ENCODE peak calls at places on chromosomes 6 and 20, in five cellular contexts. M is RWPE1, Y is cardiac muscle cell, Z is PC-9, B is GM23248. R is an unnamed sample.
A peak's percentile ranks its signal among the peaks of the same experiment; 100 is the strongest.

GRCh38 chr6:99609839-99610489 is 3.3 kb downstream of the PRDM13 start:
- DNase-seq in M (no peak), Y (no peak), Z (no peak), B (no peak), R (no peak)

GRCh38 chr6:129546702-129547101 is 163.3 kb downstream of the ARHGAP18 start:
- DNase-seq in M (no peak), Y (no peak), Z (no peak), B (no peak), R (no peak)

GRCh38 chr6:20198764-20199174 is 13.5 kb downstream of the MBOAT1 start:
- DNase-seq in M (no peak), Y (no peak), Z (no peak), B (no peak), R (no peak)

GRCh38 chr6:136550330-136551071 is at the start of gene MAP7:
- DNase-seq in M (peak; percentile 92), Y (peak; percentile 89), Z (peak; percentile 95), B (peak; percentile 75), R (peak; percentile 92)

GRCh38 chr6:47419621-47420020 is 58.0 kb upstream of the CD2AP start:
- DNase-seq in M (no peak), Y (no peak), Z (no peak), B (peak; percentile 23), R (no peak)

GRCh38 chr6:166877906-166878305 is 78.4 kb downstream of the RNASET2 start:
- DNase-seq in M (no peak), Y (no peak), Z (peak; percentile 27), B (peak; percentile 5), R (no peak)

GRCh38 chr6:37699138-37699766 is 1.6 kb upstream of the MDGA1 start:
- DNase-seq in M (no peak), Y (no peak), Z (no peak), B (no peak), R (no peak)

GRCh38 chr20:17403496-17403895 is 127.7 kb downstream of the BFSP1 start:
- DNase-seq in M (no peak), Y (no peak), Z (no peak), B (no peak), R (no peak)

GRCh38 chr6:9346923-9347322 is 911.6 kb upstream of the SLC35B3 start:
- DNase-seq in M (no peak), Y (no peak), Z (no peak), B (no peak), R (no peak)

GRCh38 chr6:32944265-32944664 is 3.4 kb upstream of the HLA-DMB start:
- DNase-seq in M (no peak), Y (no peak), Z (no peak), B (no peak), R (no peak)

GRCh38 chr20:52484438-52484837 is 292.9 kb upstream of the ZFP64 start:
- DNase-seq in M (peak; percentile 81), Y (no peak), Z (no peak), B (peak; percentile 82), R (no peak)

GRCh38 chr6:48825501-48826317 is 637.3 kb downstream of the MMUT start:
- DNase-seq in M (no peak), Y (no peak), Z (peak; percentile 16), B (peak; percentile 42), R (no peak)

GRCh38 chr20:47825011-47825762 is 39.9 kb upstream of the SULF2 start:
- DNase-seq in M (no peak), Y (no peak), Z (no peak), B (no peak), R (no peak)

GRCh38 chr6:162618463-162619002 is 109.0 kb downstream of the PRKN start:
- DNase-seq in M (no peak), Y (no peak), Z (no peak), B (no peak), R (no peak)

GRCh38 chr20:2652724-2653510 is 485 bp downstream of the NOP56 start:
- DNase-seq in M (no peak), Y (peak; percentile 55), Z (no peak), B (peak; percentile 63), R (peak; percentile 36)

DNA sequence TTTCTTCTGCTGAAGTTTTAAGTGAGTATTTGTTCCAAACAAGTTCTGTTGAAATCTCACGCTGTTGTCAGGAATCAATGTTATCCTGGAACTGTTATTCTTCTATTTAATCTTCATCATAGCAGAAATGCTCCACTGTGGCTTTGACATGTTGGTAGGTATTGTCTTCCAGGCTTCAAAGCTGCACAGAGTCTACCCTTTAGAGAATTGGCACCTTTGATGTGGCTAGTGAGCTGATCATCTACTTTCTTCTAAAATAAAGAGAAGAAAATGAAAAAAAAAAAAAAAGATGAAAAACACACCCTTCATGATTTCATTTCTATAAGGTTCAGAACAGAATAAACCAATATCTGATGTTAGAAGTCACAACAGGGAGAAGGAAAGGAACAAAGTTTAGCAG is 5.8 kb upstream of the ZSCAN23 start:
- DNase-seq in M (no peak), Y (no peak), Z (no peak), B (no peak), R (no peak)
- H3K27ac ChIP-seq in M (no peak overlapping the region), Y (no peak overlapping the region), Z (no peak overlapping the region), B (no peak overlapping the region), R (no peak overlapping the region)

DNA sequence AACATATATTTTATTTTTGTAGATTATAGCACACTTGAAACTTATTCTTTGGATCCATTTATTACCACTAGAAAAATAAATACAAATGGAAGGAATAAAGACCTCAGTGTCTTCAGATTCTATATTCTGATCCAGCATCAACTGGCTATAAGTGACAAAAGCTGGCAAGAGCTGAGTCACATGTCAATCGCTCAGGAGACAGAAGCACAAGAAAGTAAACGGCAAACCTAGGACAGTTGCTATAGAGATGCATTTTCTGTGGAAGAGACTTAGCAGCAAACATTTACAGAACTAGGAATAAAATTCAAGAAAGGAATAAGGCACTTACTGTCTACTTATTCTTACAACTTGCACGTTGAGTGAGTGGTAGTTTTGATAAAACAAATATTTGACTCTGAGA is 230.4 kb downstream of the CLVS2 start:
- DNase-seq in M (no peak), Y (no peak), Z (no peak), B (no peak), R (peak; percentile 2)
- H3K27ac ChIP-seq in M (no peak overlapping the region), Y (no peak overlapping the region), Z (no peak overlapping the region), B (no peak overlapping the region), R (no peak overlapping the region)

GRCh38 chr6:17904491-17905120 is 82.8 kb downstream of the KIF13A start:
- DNase-seq in M (no peak), Y (no peak), Z (no peak), B (no peak), R (no peak)

GRCh38 chr6:17905611-17906592 is 81.5 kb downstream of the KIF13A start:
- DNase-seq in M (peak; percentile 25), Y (no peak), Z (no peak), B (peak; percentile 89), R (no peak)

GRCh38 chr6:17901493-17901892 is 85.9 kb downstream of the KIF13A start:
- DNase-seq in M (no peak), Y (no peak), Z (no peak), B (no peak), R (no peak)

GRCh38 chr6:17900011-17900410 is 87.4 kb downstream of the KIF13A start:
- DNase-seq in M (no peak), Y (no peak), Z (no peak), B (no peak), R (no peak)

GRCh38 chr6:17902953-17903352 is 84.5 kb downstream of the KIF13A start:
- DNase-seq in M (no peak), Y (no peak), Z (no peak), B (no peak), R (no peak)
- H3K27ac ChIP-seq in M (no peak overlapping the region), Y (peak overlapping the region; percentile 73), Z (no peak overlapping the region), B (peak overlapping the region; percentile 99), R (no peak overlapping the region)

DNA sequence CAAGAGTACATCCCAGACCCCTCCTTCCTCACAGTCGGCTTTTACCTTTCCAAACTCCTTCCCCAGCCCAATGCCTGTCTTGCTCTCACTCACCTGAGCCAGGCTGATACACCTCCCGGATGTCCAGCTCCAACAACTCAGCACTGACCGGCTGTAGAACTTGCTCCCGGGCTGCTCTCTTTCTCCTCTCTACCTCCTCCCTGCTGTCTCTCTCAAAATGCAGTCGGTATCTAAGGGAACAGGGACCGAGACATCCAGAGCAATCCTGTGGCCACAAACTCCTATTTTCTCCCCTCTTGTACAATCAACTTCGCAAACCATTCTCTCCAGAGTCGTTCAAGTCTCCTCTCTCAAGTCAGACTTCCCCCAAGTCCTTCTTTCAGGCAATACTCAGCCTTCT is 1.3 kb downstream of the GNL1 start:
- DNase-seq in M (no peak), Y (no peak), Z (no peak), B (peak; percentile 45), R (no peak)
- H3K27ac ChIP-seq in M (peak overlapping the region; percentile 95), Y (peak overlapping the region; percentile 87), Z (no peak overlapping the region), B (peak overlapping the region; percentile 96), R (no peak overlapping the region)

GRCh38 chr20:45275327-45275726 is 21.0 kb upstream of the SLPI start:
- DNase-seq in M (no peak), Y (no peak), Z (no peak), B (no peak), R (no peak)
- H3K27ac ChIP-seq in M (no peak overlapping the region), Y (no peak overlapping the region), Z (no peak overlapping the region), B (no peak overlapping the region), R (no peak overlapping the region)

GRCh38 chr6:119727504-119728219 is 378.1 kb upstream of the MAN1A1 start:
- DNase-seq in M (no peak), Y (no peak), Z (peak; percentile 86), B (no peak), R (no peak)
- H3K27ac ChIP-seq in M (no peak overlapping the region), Y (no peak overlapping the region), Z (peak overlapping the region; percentile 98), B (no peak overlapping the region), R (no peak overlapping the region)

GRCh38 chr20:21681932-21682318 is 23.5 kb upstream of the PAX1 start:
- DNase-seq in M (no peak), Y (no peak), Z (no peak), B (peak; percentile 10), R (no peak)

GRCh38 chr20:21684671-21685070 is 20.8 kb upstream of the PAX1 start:
- DNase-seq in M (no peak), Y (no peak), Z (no peak), B (no peak), R (no peak)

GRCh38 chr20:21681219-21681931 is 24.1 kb upstream of the PAX1 start:
- DNase-seq in M (no peak), Y (no peak), Z (no peak), B (peak; percentile 21), R (no peak)

GRCh38 chr20:21677781-21678180 is 27.7 kb upstream of the PAX1 start:
- DNase-seq in M (no peak), Y (no peak), Z (no peak), B (no peak), R (no peak)

GRCh38 chr20:21682576-21682975 is 22.9 kb upstream of the PAX1 start:
- DNase-seq in M (no peak), Y (peak; percentile 29), Z (no peak), B (no peak), R (no peak)
- H3K27ac ChIP-seq in M (no peak overlapping the region), Y (no peak overlapping the region), Z (no peak overlapping the region), B (no peak overlapping the region), R (no peak overlapping the region)

DNA sequence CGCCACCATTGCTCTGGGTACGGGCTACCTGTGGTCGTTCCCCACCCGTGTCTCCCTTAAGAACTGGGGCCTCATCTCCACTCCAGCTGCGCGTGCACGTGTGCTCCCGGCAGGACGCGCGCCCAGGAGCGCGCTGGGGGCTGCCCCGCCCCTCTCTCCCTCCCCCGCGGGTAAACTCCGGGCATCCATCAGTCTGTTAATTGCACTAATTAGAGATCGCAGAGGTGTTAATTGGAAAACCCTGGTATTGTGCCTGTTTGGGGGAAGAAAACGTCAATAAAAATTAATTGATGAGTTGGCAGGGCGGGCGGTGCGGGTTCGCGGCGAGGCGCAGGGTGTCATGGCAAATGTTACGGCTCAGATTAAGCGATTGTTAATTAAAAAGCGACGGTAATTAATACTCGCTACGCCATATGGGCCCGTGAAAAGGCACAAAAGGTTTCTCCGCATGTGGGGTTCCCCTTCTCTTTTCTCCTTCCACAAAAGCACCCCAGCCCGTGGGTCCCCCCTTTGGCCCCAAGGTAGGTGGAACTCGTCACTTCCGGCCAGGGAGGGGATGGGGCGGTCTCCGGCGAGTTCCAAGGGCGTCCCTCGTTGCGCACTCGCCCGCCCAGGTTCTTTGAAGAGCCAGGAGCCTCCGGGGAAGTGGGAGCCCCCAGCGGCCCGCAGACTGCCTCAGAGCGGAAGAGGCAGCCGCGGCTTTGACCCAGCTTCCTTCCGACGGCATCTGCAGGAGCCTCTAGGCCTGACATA is 14.4 kb downstream of the FOXP4 start:
- DNase-seq in M (no peak), Y (peak; percentile 44), Z (no peak), B (peak; percentile 63), R (peak; percentile 69)
- H3K27ac ChIP-seq in M (no peak overlapping the region), Y (no peak overlapping the region), Z (no peak overlapping the region), B (no peak overlapping the region), R (no peak overlapping the region)

R was measured in neural progenitor cell.